ENCODE peak calls at places on chromosome 9, in five cellular contexts. S is brain pericyte, F is EL, N is heart right ventricle, W is ecto neural progenitor cell. B is an unnamed sample.

GRCh38 chr9:110752766-110753165 is 84.2 kb downstream of the MUSK start:
- DNase-seq in S (peak), F (peak), N (no peak), W (no peak), B (no peak)

GRCh38 chr9:83508072-83508471 is 30.1 kb downstream of the FRMD3 start:
- DNase-seq in S (no peak), F (no peak), N (no peak), W (no peak), B (no peak)

GRCh38 chr9:5628530-5629311 is at the start of gene RIC1:
- DNase-seq in S (peak), F (peak), N (peak), W (peak), B (peak)

GRCh38 chr9:21789541-21790037 is 12.8 kb upstream of the MTAP start:
- DNase-seq in S (peak), F (peak), N (no peak), W (no peak), B (peak)

GRCh38 chr9:9892217-9892616 is 720.6 kb downstream of the PTPRD start:
- DNase-seq in S (no peak), F (no peak), N (no peak), W (no peak), B (no peak)

GRCh38 chr9:5089737-5090136 is 95.7 kb downstream of the INSL6 start:
- DNase-seq in S (no peak), F (no peak), N (no peak), W (no peak), B (peak)

GRCh38 chr9:130172161-130172857 is at the start of gene NCS1:
- DNase-seq in S (no peak), F (peak), N (peak), W (peak), B (peak)

GRCh38 chr9:93895535-93895934 is 59.6 kb downstream of the BARX1 start:
- DNase-seq in S (no peak), F (no peak), N (no peak), W (no peak), B (no peak)

GRCh38 chr9:91253488-91253887 is 108.2 kb downstream of the AUH start:
- DNase-seq in S (no peak), F (peak), N (no peak), W (no peak), B (peak)

GRCh38 chr9:8579661-8580060 is 780.1 kb upstream of the DMAC1 start:
- DNase-seq in S (no peak), F (no peak), N (no peak), W (no peak), B (no peak)

GRCh38 chr9:100498592-100498991 is 25.6 kb downstream of the TMEFF1 start:
- DNase-seq in S (no peak), F (peak), N (no peak), W (no peak), B (no peak)

GRCh38 chr9:122402403-122403268 is 31.8 kb downstream of the PTGS1 start:
- DNase-seq in S (peak), F (peak), N (no peak), W (no peak), B (no peak)

GRCh38 chr9:111118256-111118950 is 80.1 kb upstream of the LPAR1 start:
- DNase-seq in S (no peak), F (peak), N (no peak), W (no peak), B (no peak)

GRCh38 chr9:99966720-99967119 is 60.3 kb downstream of the STX17 start:
- DNase-seq in S (no peak), F (peak), N (no peak), W (no peak), B (no peak)

GRCh38 chr9:128192601-128193371 is 1.4 kb upstream of the CIZ1 start:
- DNase-seq in S (no peak), F (peak), N (peak), W (no peak), B (peak)

GRCh38 chr9:5493597-5494511 is 16.5 kb upstream of the PDCD1LG2 start:
- DNase-seq in S (no peak), F (peak), N (no peak), W (no peak), B (no peak)

B was measured in NCI-H146.